ENCODE peak calls at places on chromosomes 3 and 15, in seven cellular contexts. S is GM12878, L is HepG2, H is SK-N-SH, I is HCT116, Y is K562, U is H1. T is an unnamed sample.

GRCh38 chr3:179806177-179806576 is 153.3 kb downstream of the USP13 start:
- DNase-seq in S (no peak), L (no peak), H (no peak), I (no peak), Y (no peak), U (no peak), T (no peak)

GRCh38 chr3:63514678-63515077 is 137.8 kb upstream of the SNTN start:
- DNase-seq in S (no peak), L (no peak), H (no peak), I (no peak), Y (no peak), U (no peak), T (no peak)

GRCh38 chr3:62035664-62036063 is 337.7 kb downstream of the FEZF2 start:
- DNase-seq in S (no peak), L (no peak), H (no peak), I (no peak), Y (no peak), U (no peak), T (no peak)

GRCh38 chr3:148642616-148643015 is 55.1 kb upstream of the AGTR1 start:
- DNase-seq in S (no peak), L (no peak), H (no peak), I (no peak), Y (no peak), U (no peak), T (no peak)

GRCh38 chr3:5698851-5699250 is 511.3 kb downstream of the EDEM1 start:
- DNase-seq in S (no peak), L (no peak), H (no peak), I (peak; percentile 33), Y (no peak), U (no peak), T (no peak)

GRCh38 chr15:68609618-68610017 is 30.8 kb downstream of the CORO2B start:
- DNase-seq in S (no peak), L (no peak), H (no peak), I (no peak), Y (no peak), U (no peak), T (no peak)

GRCh38 chr15:92884813-92885461 is 15.2 kb upstream of the CHD2 start:
- DNase-seq in S (no peak), L (no peak), H (no peak), I (no peak), Y (no peak), U (no peak), T (peak; percentile 67)

GRCh38 chr15:70775160-70775559 is 11.8 kb upstream of the UACA start:
- DNase-seq in S (no peak), L (no peak), H (no peak), I (no peak), Y (no peak), U (no peak), T (no peak)

DNA sequence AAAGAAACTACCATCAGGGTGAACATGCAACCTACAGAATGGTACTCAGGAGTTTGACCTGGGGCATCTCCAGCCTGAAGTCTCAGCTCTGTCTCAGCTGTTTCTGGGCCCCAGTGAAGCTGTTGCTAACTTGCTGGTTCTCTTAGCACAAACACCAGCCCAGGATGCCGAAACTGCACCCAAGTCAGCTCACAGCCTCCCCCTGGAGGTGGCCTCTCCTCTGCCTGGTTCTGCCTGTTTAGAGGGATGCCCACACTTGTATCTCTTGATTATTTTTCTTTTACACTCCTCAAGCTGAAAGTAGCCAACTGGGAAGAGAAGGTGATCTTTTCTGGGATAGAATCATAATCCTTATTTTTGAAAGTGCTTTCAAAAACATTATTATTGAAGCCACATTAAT is 289.0 kb upstream of the RASGRP1 start:
- DNase-seq in S (no peak), L (no peak), H (no peak), I (peak; percentile 24), Y (peak; percentile 12), U (peak; percentile 50), T (peak; percentile 72)
- TF ChIP-seq JUND in S (no peak), L (no peak), H (no peak), I (no peak), Y (no peak), U (no peak), T (no peak)

DNA sequence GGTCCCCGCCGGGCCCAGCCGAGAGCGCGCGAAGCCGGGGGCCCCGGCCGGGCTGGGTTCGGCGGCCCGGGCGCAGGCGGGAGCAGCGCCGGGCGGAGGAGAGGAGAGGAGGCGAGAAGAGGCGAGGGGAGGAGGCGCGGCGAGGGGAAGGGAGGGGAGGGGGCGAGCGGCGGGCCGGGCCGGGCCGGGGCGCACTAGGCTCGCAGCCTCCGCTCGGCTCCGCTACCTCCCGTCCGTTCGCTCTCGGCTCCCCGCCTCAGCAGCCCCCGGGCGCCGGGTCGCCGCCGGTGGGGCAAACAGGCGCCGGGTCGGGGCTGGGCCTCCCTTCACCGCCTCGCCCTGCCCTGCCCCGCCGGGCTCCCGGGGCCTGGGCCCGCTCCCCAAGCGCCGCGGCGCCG is 335 bp downstream of the INSYN1 start:
- DNase-seq in S (no peak), L (no peak), H (peak; percentile 85), I (no peak), Y (no peak), U (no peak), T (peak; percentile 12)
- TF ChIP-seq JUND in S (no peak), L (no peak), H (no peak), I (no peak), Y (no peak), U (no peak), T (no peak)

GRCh38 chr3:26964836-26965235 is 342.3 kb downstream of the LRRC3B start:
- DNase-seq in S (no peak), L (no peak), H (no peak), I (no peak), Y (no peak), U (no peak), T (no peak)
- TF ChIP-seq JUND in S (no peak), L (no peak), H (no peak), I (no peak), Y (no peak), U (no peak), T (no peak)

DNA sequence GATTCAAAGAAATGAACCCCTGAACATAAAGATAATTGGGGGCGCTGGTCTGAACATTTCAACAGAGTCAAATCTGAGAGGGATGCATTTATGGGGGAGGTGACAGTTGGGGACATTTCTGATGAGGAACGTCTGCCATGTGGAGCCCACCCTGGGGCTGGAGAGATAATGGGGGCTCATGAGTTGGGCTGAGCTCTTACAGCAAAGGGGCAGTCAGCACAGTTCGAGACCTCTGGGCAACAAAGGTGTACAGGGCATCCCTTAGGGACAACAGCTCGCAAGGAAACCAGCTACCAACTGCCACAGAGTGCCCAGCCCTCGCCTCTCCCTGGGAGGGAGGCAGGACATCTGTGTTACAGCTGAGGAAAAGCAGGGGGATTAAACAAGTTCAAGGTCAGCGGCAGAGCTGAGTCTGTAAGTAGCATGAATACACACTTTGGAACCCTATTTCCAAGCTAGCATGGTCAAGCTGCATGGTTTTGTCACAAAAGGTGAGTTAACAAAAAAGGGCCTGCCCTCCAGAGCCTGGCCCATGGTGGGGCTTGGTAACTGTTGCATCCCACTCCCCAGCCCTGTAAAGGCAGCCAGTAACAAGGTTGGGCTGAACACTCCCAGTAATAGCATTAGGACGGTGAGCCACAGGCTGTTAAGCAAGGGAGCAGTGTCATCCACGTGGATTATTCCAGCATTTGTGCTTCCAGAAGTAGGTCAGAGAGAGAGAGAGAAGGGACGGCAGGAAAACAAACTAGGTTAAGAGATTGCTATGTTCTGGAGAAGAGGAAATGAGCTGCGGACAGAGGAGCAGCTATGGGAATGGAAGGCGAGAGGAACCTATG is 4.3 kb downstream of the GNB5 start:
- DNase-seq in S (no peak), L (no peak), H (no peak), I (no peak), Y (no peak), U (no peak), T (no peak)
- TF ChIP-seq JUND in S (no peak), L (no peak), H (no peak), I (no peak), Y (no peak), U (no peak), T (no peak)

DNA sequence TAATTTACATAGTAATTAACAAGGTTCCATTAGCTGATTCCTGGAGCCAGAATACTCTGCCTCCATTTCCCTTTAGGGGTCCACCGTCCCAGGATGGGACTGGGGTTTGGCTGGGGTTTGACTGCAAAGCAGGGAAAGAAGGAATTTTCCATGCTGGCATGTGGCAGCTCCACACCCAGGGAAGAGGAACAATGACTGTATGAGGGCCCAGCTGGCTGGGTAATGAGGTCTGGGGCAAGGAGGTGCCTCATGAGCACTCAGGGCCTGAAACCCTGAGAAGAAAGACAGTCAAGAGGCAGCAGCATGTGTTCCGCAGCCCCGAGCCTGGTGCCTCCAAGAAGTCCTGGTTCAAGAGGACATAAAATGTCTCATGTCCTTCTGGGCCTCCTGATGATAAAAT is 177.9 kb downstream of the SMAD6 start:
- DNase-seq in S (no peak), L (no peak), H (no peak), I (no peak), Y (no peak), U (no peak), T (no peak)
- TF ChIP-seq JUND in S (no peak), L (no peak), H (no peak), I (no peak), Y (no peak), U (no peak), T (no peak)

GRCh38 chr15:96339662-96340347 is 9.3 kb downstream of the NR2F2 start:
- DNase-seq in S (no peak), L (no peak), H (no peak), I (no peak), Y (no peak), U (no peak), T (no peak)

GRCh38 chr15:96340348-96340610 is 9.8 kb downstream of the NR2F2 start:
- DNase-seq in S (no peak), L (no peak), H (no peak), I (no peak), Y (no peak), U (no peak), T (no peak)

GRCh38 chr15:96341465-96342142 is 11.1 kb downstream of the NR2F2 start:
- DNase-seq in S (no peak), L (no peak), H (no peak), I (no peak), Y (no peak), U (no peak), T (no peak)

GRCh38 chr15:96342143-96342466 is 11.6 kb downstream of the NR2F2 start:
- DNase-seq in S (no peak), L (no peak), H (no peak), I (no peak), Y (no peak), U (no peak), T (no peak)

DNA sequence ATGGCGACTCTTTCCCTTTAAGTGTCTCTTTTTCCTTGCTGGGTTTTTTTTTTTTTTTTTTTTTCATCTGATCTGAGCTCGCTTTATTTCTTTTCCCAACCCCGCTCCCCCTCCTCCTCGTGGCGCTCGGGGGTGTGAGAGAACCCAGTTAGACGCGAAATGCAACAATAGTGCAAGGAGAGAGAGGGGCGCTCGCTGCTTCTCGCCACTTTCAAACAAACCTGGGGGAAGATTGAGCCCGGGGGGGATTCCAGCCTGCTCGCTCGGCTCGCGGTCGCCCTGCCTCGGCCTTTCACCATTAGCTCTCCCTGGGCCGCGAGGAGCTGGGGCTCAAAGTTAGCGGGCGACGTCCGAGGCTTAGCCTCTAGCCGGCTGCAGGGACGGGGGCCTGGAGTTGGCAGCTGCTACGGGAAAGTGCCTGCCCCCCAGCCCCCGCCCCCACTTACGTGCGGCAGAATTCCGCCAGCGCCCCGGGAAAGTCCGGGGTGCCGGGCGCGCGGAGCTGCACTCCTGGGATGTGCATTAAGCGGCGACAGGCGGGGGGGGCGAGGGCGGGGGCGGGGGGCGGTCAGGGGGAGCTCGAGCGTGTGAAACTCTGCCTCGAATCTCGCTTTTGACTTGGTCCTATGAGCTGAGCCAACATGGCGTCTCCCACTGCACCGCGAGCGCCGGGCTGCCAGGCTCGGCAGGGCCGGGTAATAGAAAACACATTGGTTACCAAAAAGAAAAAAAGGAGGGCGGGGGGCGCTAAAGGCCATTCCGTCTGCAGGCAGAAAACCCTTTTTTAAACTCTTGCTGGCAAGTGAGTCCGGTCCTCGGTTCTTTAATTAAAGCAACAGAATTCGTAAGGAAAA is 10.3 kb downstream of the NR2F2 start:
- DNase-seq in S (no peak), L (no peak), H (peak; percentile 83), I (no peak), Y (no peak), U (no peak), T (peak; percentile 45)
- TF ChIP-seq JUND in S (no peak), L (no peak), H (no peak), I (no peak), Y (no peak), U (no peak), T (no peak)

T was measured in T47D.